ENCODE peak calls at places on chromosome 15, in six cellular contexts. S is SJSA1, O is fibroblast of gingiva, L is endodermal cell, U is NCI-H1417, Z is EL. A is an unnamed sample.

GRCh38 chr15:62325597-62325996 is 160.5 kb upstream of the C2CD4B start:
- DNase-seq in S (no peak), O (no peak), L (no peak), U (no peak), Z (no peak), A (no peak)

GRCh38 chr15:70249616-70250015 is 151.9 kb upstream of the TLE3 start:
- DNase-seq in S (no peak), O (no peak), L (no peak), U (no peak), Z (no peak), A (no peak)

GRCh38 chr15:43519207-43519606 is 1.8 kb downstream of the MAP1A start:
- DNase-seq in S (no peak), O (no peak), L (no peak), U (no peak), Z (no peak), A (no peak)

GRCh38 chr15:58182460-58183163 is 44.4 kb downstream of the AQP9 start:
- DNase-seq in S (peak), O (peak), L (peak), U (peak), Z (peak), A (peak)

GRCh38 chr15:62828364-62828763 is 214.2 kb upstream of the TPM1 start:
- DNase-seq in S (no peak), O (no peak), L (peak), U (no peak), Z (no peak), A (no peak)

GRCh38 chr15:90337256-90337655 is 14.8 kb upstream of the ZNF774 start:
- DNase-seq in S (no peak), O (no peak), L (no peak), U (no peak), Z (no peak), A (no peak)

GRCh38 chr15:62125763-62126162 is 39.3 kb downstream of the C2CD4B start:
- DNase-seq in S (no peak), O (peak), L (no peak), U (peak), Z (peak), A (peak)

GRCh38 chr15:92801412-92801773 is 98.7 kb upstream of the CHD2 start:
- DNase-seq in S (peak), O (peak), L (no peak), U (no peak), Z (peak), A (peak)

GRCh38 chr15:90787881-90788280 is 70.7 kb downstream of the BLM start:
- DNase-seq in S (no peak), O (no peak), L (no peak), U (no peak), Z (no peak), A (no peak)

GRCh38 chr15:29455055-29455454 is 185.4 kb upstream of the NSMCE3 start:
- DNase-seq in S (no peak), O (no peak), L (no peak), U (no peak), Z (no peak), A (no peak)

GRCh38 chr15:33860749-33861148 is 107.5 kb upstream of the CHRM5 start:
- DNase-seq in S (no peak), O (peak), L (no peak), U (no peak), Z (peak), A (no peak)

GRCh38 chr15:25437751-25438600 is 848 bp downstream of the UBE3A start:
- DNase-seq in S (peak), O (peak), L (peak), U (peak), Z (peak), A (peak)

GRCh38 chr15:73650387-73651126 is 17.4 kb upstream of the NPTN start:
- DNase-seq in S (no peak), O (peak), L (no peak), U (no peak), Z (peak), A (peak)

GRCh38 chr15:94467034-94467433 is 235.7 kb downstream of the MCTP2 start:
- DNase-seq in S (no peak), O (no peak), L (no peak), U (no peak), Z (no peak), A (no peak)

GRCh38 chr15:70765504-70766281 is 2.3 kb upstream of the UACA start:
- DNase-seq in S (no peak), O (peak), L (no peak), U (no peak), Z (peak), A (peak)

GRCh38 chr15:98873441-98874218 is 134.0 kb downstream of the PGPEP1L start:
- DNase-seq in S (peak), O (peak), L (no peak), U (peak), Z (peak), A (peak)

GRCh38 chr15:76073554-76073953 is 13.8 kb downstream of the TMEM266 start:
- DNase-seq in S (no peak), O (no peak), L (no peak), U (no peak), Z (peak), A (no peak)

GRCh38 chr15:93862791-93863190 is 368.6 kb upstream of the MCTP2 start:
- DNase-seq in S (no peak), O (no peak), L (no peak), U (no peak), Z (no peak), A (no peak)

GRCh38 chr15:45091161-45091560 is 22.8 kb downstream of the DUOX2 start:
- DNase-seq in S (no peak), O (peak), L (no peak), U (no peak), Z (peak), A (peak)

GRCh38 chr15:30872341-30872748 is 31.4 kb upstream of the FAN1 start:
- DNase-seq in S (peak), O (no peak), L (no peak), U (no peak), Z (no peak), A (no peak)

GRCh38 chr15:34942363-34942762 is 27.2 kb downstream of the AQR start:
- DNase-seq in S (no peak), O (peak), L (no peak), U (no peak), Z (peak), A (no peak)

GRCh38 chr15:48861813-48862431 is 16.0 kb upstream of the EID1 start:
- DNase-seq in S (peak), O (peak), L (no peak), U (no peak), Z (peak), A (peak)

GRCh38 chr15:58203537-58203936 is 65.4 kb downstream of the AQP9 start:
- DNase-seq in S (peak), O (peak), L (no peak), U (no peak), Z (peak), A (peak)

GRCh38 chr15:66454143-66454542 is 43.4 kb downstream of the SNAPC5 start:
- DNase-seq in S (no peak), O (no peak), L (no peak), U (no peak), Z (peak), A (no peak)

GRCh38 chr15:96181873-96182301 is 148.6 kb upstream of the NR2F2 start:
- DNase-seq in S (no peak), O (peak), L (no peak), U (no peak), Z (peak), A (peak)

GRCh38 chr15:60003243-60004018 is 680 bp upstream of the FOXB1 start:
- DNase-seq in S (no peak), O (no peak), L (peak), U (no peak), Z (no peak), A (no peak)

GRCh38 chr15:95227235-95227634 is 995.9 kb downstream of the MCTP2 start:
- DNase-seq in S (no peak), O (no peak), L (no peak), U (no peak), Z (no peak), A (no peak)

GRCh38 chr15:25787381-25787780 is 75.7 kb downstream of the ATP10A start:
- DNase-seq in S (no peak), O (peak), L (no peak), U (no peak), Z (no peak), A (no peak)

GRCh38 chr15:88071141-88071540 is 185.4 kb downstream of the NTRK3 start:
- DNase-seq in S (no peak), O (no peak), L (no peak), U (no peak), Z (no peak), A (no peak)

GRCh38 chr15:95284933-95285401 is 1045.5 kb upstream of the NR2F2 start:
- DNase-seq in S (no peak), O (peak), L (peak), U (no peak), Z (peak), A (peak)

GRCh38 chr15:73935547-73935946 is 9.3 kb downstream of the LOXL1 start:
- DNase-seq in S (no peak), O (no peak), L (no peak), U (no peak), Z (no peak), A (no peak)

GRCh38 chr15:99016680-99017321 is 9.2 kb upstream of the PGPEP1L start:
- DNase-seq in S (peak), O (peak), L (no peak), U (no peak), Z (peak), A (peak)

GRCh38 chr15:39833515-39833981 is 50.9 kb upstream of the FSIP1 start:
- DNase-seq in S (no peak), O (peak), L (no peak), U (peak), Z (peak), A (peak)

GRCh38 chr15:45821390-45821789 is 186.6 kb downstream of the SQOR start:
- DNase-seq in S (no peak), O (no peak), L (no peak), U (no peak), Z (no peak), A (no peak)

GRCh38 chr15:51244366-51244977 is 93.9 kb downstream of the CYP19A1 start:
- DNase-seq in S (no peak), O (peak), L (no peak), U (no peak), Z (no peak), A (no peak)

GRCh38 chr15:48592221-48592731 is 53.2 kb downstream of the FBN1 start:
- DNase-seq in S (no peak), O (peak), L (no peak), U (no peak), Z (peak), A (peak)

A was measured in AG20443.